ENCODE peak calls at places on chromosomes 5 and 9, in eight cellular contexts. One of them, this sample, is unnamed.

GRCh38 chr9:120360046-120360445 is 219.9 kb downstream of the CDK5RAP2 start:
- DNase-seq in central memory CD4-positive, alpha-beta T cell: no peak
- DNase-seq in lung microvascular endothelial cell: no peak
- DNase-seq in hypothalamus: no peak
- DNase-seq in naive B cell: no peak
- DNase-seq in heart left ventricle: no peak
- DNase-seq in GM20000: no peak
- DNase-seq in ureter: no peak
- DNase-seq in this sample: no peak

GRCh38 chr9:82726404-82727276 is 336.3 kb downstream of the RASEF start:
- DNase-seq in heart left ventricle: no peak
- DNase-seq in lung microvascular endothelial cell: no peak
- DNase-seq in GM20000: no peak
- DNase-seq in naive B cell: no peak
- DNase-seq in hypothalamus: no peak
- DNase-seq in ureter: no peak
- DNase-seq in central memory CD4-positive, alpha-beta T cell: no peak
- DNase-seq in this sample: no peak

GRCh38 chr5:72467987-72468386 is 39.2 kb downstream of the ZNF366 start:
- DNase-seq in hypothalamus: no peak
- DNase-seq in ureter: no peak
- DNase-seq in central memory CD4-positive, alpha-beta T cell: no peak
- DNase-seq in naive B cell: no peak
- DNase-seq in heart left ventricle: no peak
- DNase-seq in GM20000: no peak
- DNase-seq in lung microvascular endothelial cell: peak
- DNase-seq in this sample: no peak

GRCh38 chr5:180860273-180860886 is 696 bp downstream of the ZFP62 start:
- DNase-seq in naive B cell: peak
- DNase-seq in hypothalamus: no peak
- DNase-seq in GM20000: peak
- DNase-seq in ureter: peak
- DNase-seq in central memory CD4-positive, alpha-beta T cell: peak
- DNase-seq in heart left ventricle: peak
- DNase-seq in lung microvascular endothelial cell: peak
- DNase-seq in this sample: peak

GRCh38 chr9:81146684-81147337 is 542.5 kb downstream of the TLE1 start:
- DNase-seq in GM20000: no peak
- DNase-seq in hypothalamus: no peak
- DNase-seq in heart left ventricle: no peak
- DNase-seq in lung microvascular endothelial cell: no peak
- DNase-seq in naive B cell: no peak
- DNase-seq in ureter: no peak
- DNase-seq in central memory CD4-positive, alpha-beta T cell: no peak
- DNase-seq in this sample: no peak

GRCh38 chr5:115461506-115462290 is 82.9 kb downstream of the FEM1C start:
- DNase-seq in GM20000: no peak
- DNase-seq in lung microvascular endothelial cell: peak
- DNase-seq in heart left ventricle: no peak
- DNase-seq in ureter: no peak
- DNase-seq in central memory CD4-positive, alpha-beta T cell: no peak
- DNase-seq in hypothalamus: no peak
- DNase-seq in naive B cell: no peak
- DNase-seq in this sample: no peak

GRCh38 chr9:21995652-21996275 is 1.2 kb downstream of the CDKN2B-AS1 start:
- DNase-seq in lung microvascular endothelial cell: peak
- DNase-seq in heart left ventricle: peak
- DNase-seq in GM20000: no peak
- DNase-seq in ureter: peak
- DNase-seq in hypothalamus: no peak
- DNase-seq in central memory CD4-positive, alpha-beta T cell: peak
- DNase-seq in naive B cell: peak
- DNase-seq in this sample: no peak

GRCh38 chr5:108148715-108149139 is 233.2 kb downstream of the FBXL17 start:
- DNase-seq in naive B cell: no peak
- DNase-seq in heart left ventricle: no peak
- DNase-seq in lung microvascular endothelial cell: peak
- DNase-seq in central memory CD4-positive, alpha-beta T cell: no peak
- DNase-seq in ureter: no peak
- DNase-seq in hypothalamus: no peak
- DNase-seq in GM20000: peak
- DNase-seq in this sample: no peak

GRCh38 chr9:136079211-136079915 is 15.7 kb downstream of the NACC2 start:
- DNase-seq in lung microvascular endothelial cell: no peak
- DNase-seq in heart left ventricle: peak
- DNase-seq in naive B cell: no peak
- DNase-seq in ureter: no peak
- DNase-seq in GM20000: no peak
- DNase-seq in hypothalamus: no peak
- DNase-seq in central memory CD4-positive, alpha-beta T cell: no peak
- DNase-seq in this sample: no peak

GRCh38 chr9:90903731-90904422 is 102.3 kb downstream of the SYK start:
- DNase-seq in central memory CD4-positive, alpha-beta T cell: no peak
- DNase-seq in lung microvascular endothelial cell: no peak
- DNase-seq in ureter: peak
- DNase-seq in hypothalamus: no peak
- DNase-seq in GM20000: no peak
- DNase-seq in heart left ventricle: no peak
- DNase-seq in naive B cell: no peak
- DNase-seq in this sample: no peak

GRCh38 chr5:149765932-149766331 is 35.8 kb downstream of the PPARGC1B start:
- DNase-seq in central memory CD4-positive, alpha-beta T cell: no peak
- DNase-seq in hypothalamus: no peak
- DNase-seq in naive B cell: no peak
- DNase-seq in ureter: no peak
- DNase-seq in lung microvascular endothelial cell: no peak
- DNase-seq in heart left ventricle: no peak
- DNase-seq in GM20000: no peak
- DNase-seq in this sample: no peak

GRCh38 chr9:121658166-121658565 is 6.7 kb downstream of the DAB2IP start:
- DNase-seq in central memory CD4-positive, alpha-beta T cell: no peak
- DNase-seq in GM20000: no peak
- DNase-seq in ureter: no peak
- DNase-seq in hypothalamus: no peak
- DNase-seq in heart left ventricle: no peak
- DNase-seq in lung microvascular endothelial cell: peak
- DNase-seq in naive B cell: no peak
- DNase-seq in this sample: peak

GRCh38 chr5:123719004-123719403 is 207.0 kb downstream of the CSNK1G3 start:
- DNase-seq in GM20000: no peak
- DNase-seq in central memory CD4-positive, alpha-beta T cell: no peak
- DNase-seq in heart left ventricle: no peak
- DNase-seq in lung microvascular endothelial cell: peak
- DNase-seq in naive B cell: no peak
- DNase-seq in hypothalamus: no peak
- DNase-seq in ureter: no peak
- DNase-seq in this sample: no peak

GRCh38 chr9:123343428-123344272 is 12.3 kb upstream of the CRB2 start:
- DNase-seq in central memory CD4-positive, alpha-beta T cell: no peak
- DNase-seq in lung microvascular endothelial cell: no peak
- DNase-seq in hypothalamus: no peak
- DNase-seq in ureter: no peak
- DNase-seq in naive B cell: peak
- DNase-seq in GM20000: peak
- DNase-seq in heart left ventricle: no peak
- DNase-seq in this sample: no peak

GRCh38 chr5:113031132-113031531 is 54.5 kb downstream of the DCP2 start:
- DNase-seq in lung microvascular endothelial cell: no peak
- DNase-seq in ureter: no peak
- DNase-seq in heart left ventricle: no peak
- DNase-seq in GM20000: no peak
- DNase-seq in naive B cell: no peak
- DNase-seq in central memory CD4-positive, alpha-beta T cell: no peak
- DNase-seq in hypothalamus: no peak
- DNase-seq in this sample: no peak

GRCh38 chr5:177505075-177505474 is 4.6 kb downstream of the DOK3 start:
- DNase-seq in lung microvascular endothelial cell: no peak
- DNase-seq in ureter: no peak
- DNase-seq in naive B cell: no peak
- DNase-seq in hypothalamus: no peak
- DNase-seq in heart left ventricle: no peak
- DNase-seq in central memory CD4-positive, alpha-beta T cell: no peak
- DNase-seq in GM20000: no peak
- DNase-seq in this sample: no peak

GRCh38 chr9:120183615-120184014 is 396.4 kb downstream of the CDK5RAP2 start:
- DNase-seq in lung microvascular endothelial cell: no peak
- DNase-seq in central memory CD4-positive, alpha-beta T cell: no peak
- DNase-seq in naive B cell: no peak
- DNase-seq in GM20000: no peak
- DNase-seq in hypothalamus: no peak
- DNase-seq in ureter: no peak
- DNase-seq in heart left ventricle: no peak
- DNase-seq in this sample: no peak

GRCh38 chr9:95736370-95736769 is 139.1 kb upstream of the ERCC6L2 start:
- DNase-seq in hypothalamus: no peak
- DNase-seq in naive B cell: no peak
- DNase-seq in heart left ventricle: no peak
- DNase-seq in central memory CD4-positive, alpha-beta T cell: no peak
- DNase-seq in ureter: no peak
- DNase-seq in GM20000: no peak
- DNase-seq in lung microvascular endothelial cell: peak
- DNase-seq in this sample: no peak

GRCh38 chr9:92736816-92737606 is 27.6 kb downstream of the BICD2 start:
- DNase-seq in heart left ventricle: no peak
- DNase-seq in GM20000: no peak
- DNase-seq in naive B cell: no peak
- DNase-seq in central memory CD4-positive, alpha-beta T cell: no peak
- DNase-seq in ureter: no peak
- DNase-seq in lung microvascular endothelial cell: no peak
- DNase-seq in hypothalamus: no peak
- DNase-seq in this sample: no peak

GRCh38 chr5:154505567-154505966 is 27.5 kb upstream of the HAND1 start:
- DNase-seq in lung microvascular endothelial cell: no peak
- DNase-seq in naive B cell: no peak
- DNase-seq in heart left ventricle: no peak
- DNase-seq in GM20000: no peak
- DNase-seq in ureter: no peak
- DNase-seq in hypothalamus: no peak
- DNase-seq in central memory CD4-positive, alpha-beta T cell: no peak
- DNase-seq in this sample: no peak

GRCh38 chr9:135520916-135521607 is at the start of gene LCN1:
- DNase-seq in central memory CD4-positive, alpha-beta T cell: no peak
- DNase-seq in GM20000: no peak
- DNase-seq in ureter: peak
- DNase-seq in hypothalamus: no peak
- DNase-seq in lung microvascular endothelial cell: no peak
- DNase-seq in naive B cell: no peak
- DNase-seq in heart left ventricle: peak
- DNase-seq in this sample: no peak

GRCh38 chr9:73259086-73259696 is 107.5 kb downstream of the ANXA1 start:
- DNase-seq in central memory CD4-positive, alpha-beta T cell: no peak
- DNase-seq in naive B cell: no peak
- DNase-seq in GM20000: no peak
- DNase-seq in lung microvascular endothelial cell: no peak
- DNase-seq in hypothalamus: no peak
- DNase-seq in heart left ventricle: no peak
- DNase-seq in ureter: no peak
- DNase-seq in this sample: no peak

GRCh38 chr9:132547976-132548730 is 34.3 kb upstream of the BARHL1 start:
- DNase-seq in lung microvascular endothelial cell: peak
- DNase-seq in hypothalamus: no peak
- DNase-seq in heart left ventricle: peak
- DNase-seq in central memory CD4-positive, alpha-beta T cell: no peak
- DNase-seq in GM20000: no peak
- DNase-seq in ureter: no peak
- DNase-seq in naive B cell: no peak
- DNase-seq in this sample: no peak

GRCh38 chr5:31469886-31470285 is 62.0 kb downstream of the DROSHA start:
- DNase-seq in lung microvascular endothelial cell: no peak
- DNase-seq in central memory CD4-positive, alpha-beta T cell: no peak
- DNase-seq in hypothalamus: no peak
- DNase-seq in naive B cell: no peak
- DNase-seq in GM20000: no peak
- DNase-seq in ureter: no peak
- DNase-seq in heart left ventricle: no peak
- DNase-seq in this sample: no peak